ENCODE peak calls at places on chromosomes 7 and 10, in seven cellular contexts. J is activated CD8-positive, alpha-beta T cell treated with anti-CD3 and anti-CD28 coated beads for 36 hours; Y is 8988T; W is mucosa of descending colon; B is CD4-positive, CD25-positive, alpha-beta regulatory T cell; R is thoracic aorta; V is EH. N is an unnamed sample.

GRCh38 chr7:159091480-159092475 is 52.9 kb downstream of the VIPR2 start:
- DNase-seq in B (no peak), J (no peak), W (no peak), Y (no peak), V (no peak), R (no peak), N (no peak)

GRCh38 chr7:13442226-13442625 is 547.2 kb downstream of the ETV1 start:
- DNase-seq in J (no peak), Y (no peak), W (no peak), R (no peak), V (no peak), B (no peak), N (no peak)

GRCh38 chr10:34758447-34758996 is 56.6 kb downstream of the PARD3 start:
- DNase-seq in Y (peak), J (no peak), V (peak), R (no peak), B (no peak), W (peak), N (no peak)

GRCh38 chr10:131842351-131843088 is 58.3 kb upstream of the PPP2R2D start:
- DNase-seq in B (no peak), J (no peak), R (no peak), Y (peak), W (no peak), V (no peak), N (no peak)

GRCh38 chr7:128035712-128036111 is 4.5 kb upstream of the LRRC4 start:
- DNase-seq in R (no peak), Y (no peak), J (no peak), W (no peak), V (peak), B (no peak), N (no peak)

GRCh38 chr10:5184987-5185386 is at the start of gene AKR1C8:
- DNase-seq in Y (no peak), J (no peak), V (no peak), R (no peak), W (no peak), B (no peak), N (no peak)

GRCh38 chr10:125123363-125124113 is 36.8 kb downstream of the CTBP2 start:
- DNase-seq in Y (peak), B (no peak), J (no peak), R (peak), V (peak), W (peak), N (peak)

GRCh38 chr7:32518534-32519140 is 23.3 kb downstream of the AVL9 start:
- DNase-seq in J (no peak), R (no peak), W (no peak), V (peak), Y (no peak), B (no peak), N (no peak)

GRCh38 chr10:113993489-113993932 is 50.2 kb upstream of the ADRB1 start:
- DNase-seq in Y (no peak), R (no peak), V (peak), J (no peak), B (no peak), W (no peak), N (peak)

GRCh38 chr10:52782554-52782953 is 10.0 kb upstream of the MBL2 start:
- DNase-seq in W (no peak), J (no peak), B (no peak), Y (no peak), V (no peak), R (no peak), N (no peak)

GRCh38 chr10:129966831-129967578 is 2.9 kb upstream of the EBF3 start:
- DNase-seq in R (no peak), B (no peak), V (no peak), W (no peak), J (no peak), Y (no peak), N (no peak)

GRCh38 chr10:117365612-117366011 is 9.6 kb downstream of the PDZD8 start:
- DNase-seq in W (peak), V (no peak), R (no peak), B (no peak), Y (no peak), J (peak), N (peak)

GRCh38 chr10:63885159-63885558 is 364.0 kb downstream of the REEP3 start:
- DNase-seq in W (no peak), Y (no peak), B (no peak), J (no peak), R (no peak), V (no peak), N (no peak)